ENCODE peak calls at places on chromosomes 6 and 20, in four cellular contexts. U is K562, I is HL-60, X is GM12878. C is an unnamed sample.
A peak's percentile ranks its signal among the peaks of the same experiment; 100 is the strongest.

GRCh38 chr6:148533309-148534107 is 190.9 kb downstream of the SASH1 start:
- DNase-seq in U (no peak), I (no peak), X (no peak), C (no peak)

GRCh38 chr20:43840382-43841070 is 74.1 kb upstream of the TOX2 start:
- DNase-seq in U (peak; percentile 20), I (no peak), X (no peak), C (peak; percentile 43)

GRCh38 chr6:36699290-36699689 is 1.7 kb downstream of the RAB44 start:
- DNase-seq in U (peak; percentile 54), I (no peak), X (no peak), C (no peak)

GRCh38 chr20:35742741-35743523 is 872 bp upstream of the RBM39 start:
- DNase-seq in U (no peak), I (no peak), X (peak; percentile 59), C (no peak)

GRCh38 chr6:12403201-12403826 is 113.2 kb downstream of the EDN1 start:
- DNase-seq in U (no peak), I (no peak), X (no peak), C (no peak)

GRCh38 chr6:131281471-131282270 is 146.4 kb downstream of the AKAP7 start:
- DNase-seq in U (no peak), I (peak; percentile 29), X (no peak), C (no peak)

GRCh38 chr6:77292564-77293546 is 170.4 kb downstream of the HTR1B start:
- DNase-seq in U (no peak), I (no peak), X (no peak), C (no peak)

GRCh38 chr20:44651507-44652373 is at the start of gene ADA:
- DNase-seq in U (peak; percentile 86), I (no peak), X (no peak), C (no peak)

GRCh38 chr20:60467078-60467477 is 508.9 kb downstream of the CDH26 start:
- DNase-seq in U (no peak), I (no peak), X (no peak), C (no peak)

GRCh38 chr20:57022306-57022705 is 244.1 kb downstream of the BMP7 start:
- DNase-seq in U (peak; percentile 17), I (no peak), X (no peak), C (no peak)

GRCh38 chr20:51447765-51448148 is 94.8 kb downstream of the NFATC2 start:
- DNase-seq in U (no peak), I (no peak), X (no peak), C (no peak)

GRCh38 chr6:61210549-61210948 is 1075.5 kb downstream of the KHDRBS2 start:
- DNase-seq in U (no peak), I (no peak), X (no peak), C (no peak)

GRCh38 chr6:72589096-72589495 is 32.8 kb upstream of the KCNQ5 start:
- DNase-seq in U (no peak), I (no peak), X (no peak), C (no peak)

GRCh38 chr6:41451515-41452163 is 94.5 kb upstream of the FOXP4 start:
- DNase-seq in U (no peak), I (no peak), X (no peak), C (no peak)

GRCh38 chr6:13120483-13121482 is 207.6 kb downstream of the TBC1D7 start:
- DNase-seq in U (no peak), I (no peak), X (no peak), C (no peak)

GRCh38 chr6:49607391-49607982 is 29.2 kb downstream of the RHAG start:
- DNase-seq in U (no peak), I (no peak), X (no peak), C (no peak)

DNA sequence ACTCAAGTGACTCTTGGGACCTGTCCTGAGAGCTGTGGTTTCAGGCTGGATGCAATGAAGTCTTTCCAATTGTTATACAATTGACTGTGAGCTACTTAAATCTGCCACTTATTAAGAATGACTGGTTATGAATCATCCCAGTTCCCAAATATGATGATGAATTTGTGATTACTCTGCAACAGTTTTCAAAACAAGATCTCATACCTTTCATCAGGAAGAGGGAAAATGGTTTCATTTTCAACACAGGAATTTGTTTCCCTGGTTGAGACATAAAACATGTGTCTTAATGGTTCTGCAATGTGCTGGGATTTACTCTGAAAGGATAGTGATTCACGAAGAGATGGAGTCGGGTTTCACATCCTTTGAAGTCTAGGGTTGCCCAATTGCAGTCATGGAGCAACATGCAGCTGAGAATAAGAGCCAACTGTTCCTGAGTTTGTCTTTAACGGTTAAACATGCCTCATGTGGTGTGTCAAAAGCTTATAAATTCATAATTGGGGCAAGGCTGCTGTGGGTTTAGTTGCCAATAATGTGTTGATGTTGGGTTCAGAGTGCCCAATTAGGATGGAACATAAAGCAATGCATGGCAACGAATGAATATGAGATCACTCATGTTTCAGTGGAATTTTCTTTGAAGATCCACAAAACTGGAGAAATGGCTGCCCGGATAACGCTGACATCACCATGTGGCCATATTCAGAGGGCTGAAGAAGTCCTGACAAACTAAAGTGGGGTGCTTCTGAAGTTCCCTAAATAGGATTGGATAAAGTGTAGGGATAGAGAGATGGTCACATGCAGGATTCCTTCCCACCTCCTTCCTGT is 41.0 kb downstream of the CYP24A1 start:
- DNase-seq in U (no peak), I (peak; percentile 85), X (no peak), C (no peak)
- TF ChIP-seq POLR2AphosphoS5 in U (no peak), I (no peak), X (no peak), C (no peak)

GRCh38 chr20:11008444-11008843 is 334.6 kb upstream of the JAG1 start:
- DNase-seq in U (no peak), I (no peak), X (no peak), C (no peak)
- TF ChIP-seq SPI1 in U (no peak), I (no peak), X (no peak), C (no peak)

DNA sequence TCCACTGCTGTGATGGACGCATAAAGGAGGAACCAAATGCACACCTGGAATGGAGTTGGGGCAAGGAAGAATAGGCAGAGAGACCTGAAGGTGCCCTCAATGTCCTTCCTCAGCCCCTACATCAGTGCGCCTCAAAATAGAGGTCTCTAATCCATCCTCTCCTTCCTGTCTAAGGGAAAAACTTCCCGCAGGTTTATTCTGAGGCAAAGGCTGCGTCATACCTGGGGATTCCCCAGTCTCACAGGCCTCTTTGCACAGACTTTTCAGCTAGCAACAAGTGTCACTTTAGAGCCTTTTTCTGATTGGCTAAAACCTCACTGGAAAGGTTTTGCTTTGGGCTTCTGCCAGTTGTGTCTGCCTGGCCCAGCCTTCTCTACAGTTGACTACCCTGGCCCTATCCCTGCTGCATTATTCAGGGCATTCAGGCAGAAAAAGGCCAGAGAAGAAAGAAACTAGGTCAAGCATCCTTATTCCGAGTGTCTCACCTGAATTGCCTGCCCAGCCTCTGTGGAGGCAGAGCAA is 1.8 kb upstream of the HLA-DQB1 start:
- DNase-seq in U (no peak), I (no peak), X (peak; percentile 95), C (peak; percentile 36)
- TF ChIP-seq POLR2AphosphoS5 in U (no peak), I (no peak), X (peak; percentile 89), C (peak; percentile 74)

DNA sequence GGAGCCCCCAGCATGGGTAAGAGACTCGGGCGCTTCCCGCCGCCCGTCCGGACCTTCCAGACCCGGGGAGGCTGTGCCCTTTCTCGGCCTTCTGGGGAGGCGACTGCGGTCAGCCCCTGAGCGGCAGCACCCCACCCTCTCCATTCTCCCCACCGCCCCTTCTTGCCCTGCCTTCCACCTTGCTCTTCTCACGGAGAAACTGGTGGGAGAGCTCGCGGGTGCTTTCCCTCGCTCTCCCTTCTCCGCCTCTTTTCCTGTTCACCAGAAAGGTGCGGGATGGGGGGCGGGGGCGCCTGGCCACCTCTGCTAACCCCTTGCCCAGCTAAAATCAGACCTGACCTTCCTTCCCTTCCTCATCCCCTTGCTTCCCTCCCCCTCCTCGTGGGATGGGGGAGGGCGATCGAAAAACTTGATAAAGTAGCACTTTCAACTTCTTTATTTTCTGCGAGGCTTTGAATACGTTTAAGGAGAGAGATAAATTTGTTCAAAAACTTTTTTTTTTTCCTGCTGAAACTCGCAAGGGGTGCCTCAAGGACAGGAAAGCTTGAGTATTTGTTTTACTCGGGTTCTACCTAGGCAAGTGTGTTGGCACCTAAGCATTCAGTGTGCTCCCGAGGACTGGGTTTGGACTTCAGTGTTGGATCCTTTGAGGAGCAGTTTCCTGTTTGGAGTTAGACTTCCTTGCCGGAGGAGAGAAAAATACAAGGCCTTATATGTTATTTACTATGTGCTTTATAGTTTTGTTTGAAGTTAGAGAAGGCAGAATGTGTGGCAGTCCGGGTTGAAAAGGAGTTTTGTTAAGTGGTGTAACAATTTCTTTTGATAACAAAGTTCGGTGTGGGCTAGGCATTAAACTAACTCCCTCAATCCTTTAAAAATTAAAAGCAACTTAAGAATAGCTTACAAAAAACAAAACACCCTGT is 905 bp downstream of the CD2AP start:
- DNase-seq in U (no peak), I (no peak), X (no peak), C (no peak)
- TF ChIP-seq SPI1 in U (peak; percentile 54), I (no peak), X (no peak), C (no peak)

C was measured in GM12891.